ENCODE peak calls at places on chromosomes 13 and 19, in seven cellular contexts. One of them, this sample, is unnamed. For H3K4me1, the result is how much of the 10 kb centered on the place peaks cover.

GRCh38 chr19:3494051-3494450 is 6.4 kb downstream of the DOHH start:
- DNase-seq in colonic mucosa: no peak
- DNase-seq in GM23248: no peak
- DNase-seq in astrocyte: no peak
- DNase-seq in H9: peak
- DNase-seq in IMR-90: no peak
- DNase-seq in H1: peak
- DNase-seq in this sample: no peak

GRCh38 chr19:17555929-17556813 is 722 bp downstream of the COLGALT1 start:
- DNase-seq in colonic mucosa: peak
- DNase-seq in GM23248: peak
- DNase-seq in astrocyte: peak
- DNase-seq in H9: peak
- DNase-seq in IMR-90: peak
- DNase-seq in H1: peak
- DNase-seq in this sample: peak

GRCh38 chr13:41995946-41996345 is 35.0 kb upstream of the VWA8 start:
- DNase-seq in colonic mucosa: no peak
- DNase-seq in GM23248: peak
- DNase-seq in astrocyte: peak
- DNase-seq in H9: no peak
- DNase-seq in IMR-90: peak
- DNase-seq in H1: no peak
- DNase-seq in this sample: no peak

GRCh38 chr13:111043575-111043982 is 71.5 kb upstream of the ARHGEF7 start:
- DNase-seq in colonic mucosa: no peak
- DNase-seq in GM23248: peak
- DNase-seq in astrocyte: peak
- DNase-seq in H9: no peak
- DNase-seq in IMR-90: no peak
- DNase-seq in H1: peak
- DNase-seq in this sample: peak

GRCh38 chr19:51183629-51184028 is 41.3 kb upstream of the CD33 start:
- DNase-seq in colonic mucosa: no peak
- DNase-seq in GM23248: no peak
- DNase-seq in astrocyte: no peak
- DNase-seq in H9: no peak
- DNase-seq in IMR-90: no peak
- DNase-seq in H1: no peak
- DNase-seq in this sample: no peak

GRCh38 chr19:35167251-35168119 is 12.9 kb downstream of the FXYD5 start:
- DNase-seq in colonic mucosa: no peak
- DNase-seq in GM23248: no peak
- DNase-seq in astrocyte: no peak
- DNase-seq in H9: peak
- DNase-seq in IMR-90: no peak
- DNase-seq in H1: no peak
- DNase-seq in this sample: no peak

GRCh38 chr13:28820099-28821051 is at the start of gene MTUS2:
- DNase-seq in colonic mucosa: no peak
- DNase-seq in GM23248: peak
- DNase-seq in astrocyte: no peak
- DNase-seq in H9: peak
- DNase-seq in IMR-90: no peak
- DNase-seq in H1: peak
- DNase-seq in this sample: no peak

GRCh38 chr13:109883181-109884180 is 97.1 kb upstream of the IRS2 start:
- DNase-seq in colonic mucosa: peak
- DNase-seq in GM23248: no peak
- DNase-seq in astrocyte: no peak
- DNase-seq in H9: no peak
- DNase-seq in IMR-90: no peak
- DNase-seq in H1: no peak
- DNase-seq in this sample: no peak

GRCh38 chr19:768424-768823 is 17.5 kb downstream of the MISP start:
- DNase-seq in colonic mucosa: no peak
- DNase-seq in GM23248: peak
- DNase-seq in astrocyte: peak
- DNase-seq in H9: no peak
- DNase-seq in IMR-90: peak
- DNase-seq in H1: no peak
- DNase-seq in this sample: no peak

GRCh38 chr19:45764947-45765346 is 4.1 kb downstream of the SIX5 start:
- DNase-seq in colonic mucosa: no peak
- DNase-seq in GM23248: no peak
- DNase-seq in astrocyte: no peak
- DNase-seq in H9: no peak
- DNase-seq in IMR-90: no peak
- DNase-seq in H1: peak
- DNase-seq in this sample: no peak

GRCh38 chr13:112181336-112182051 is 114.5 kb downstream of the SOX1 start:
- DNase-seq in colonic mucosa: no peak
- DNase-seq in GM23248: no peak
- DNase-seq in astrocyte: no peak
- DNase-seq in H9: no peak
- DNase-seq in IMR-90: no peak
- DNase-seq in H1: no peak
- DNase-seq in this sample: no peak

GRCh38 chr13:27578121-27579030 is 42.0 kb downstream of the LNX2 start:
- DNase-seq in colonic mucosa: no peak
- DNase-seq in GM23248: peak
- DNase-seq in astrocyte: peak
- DNase-seq in H9: no peak
- DNase-seq in IMR-90: peak
- DNase-seq in H1: no peak
- DNase-seq in this sample: no peak

GRCh38 chr13:99374169-99374991 is 67.2 kb upstream of the GPR183 start:
- DNase-seq in colonic mucosa: no peak
- DNase-seq in GM23248: no peak
- DNase-seq in astrocyte: no peak
- DNase-seq in H9: no peak
- DNase-seq in IMR-90: no peak
- DNase-seq in H1: no peak
- DNase-seq in this sample: no peak

GRCh38 chr19:38079926-38080380 is 144.1 kb downstream of the DPF1 start:
- DNase-seq in colonic mucosa: no peak
- DNase-seq in GM23248: peak
- DNase-seq in astrocyte: peak
- DNase-seq in H9: no peak
- DNase-seq in IMR-90: peak
- DNase-seq in H1: no peak
- DNase-seq in this sample: no peak

GRCh38 chr13:85520445-85520844 is 278.8 kb downstream of the SLITRK6 start:
- DNase-seq in colonic mucosa: no peak
- DNase-seq in GM23248: no peak
- DNase-seq in astrocyte: peak
- DNase-seq in H9: no peak
- DNase-seq in IMR-90: peak
- DNase-seq in H1: no peak
- DNase-seq in this sample: no peak

GRCh38 chr13:28636677-28637317 is 22.1 kb upstream of the POMP start:
- DNase-seq in colonic mucosa: peak
- DNase-seq in GM23248: peak
- DNase-seq in astrocyte: peak
- DNase-seq in H9: peak
- DNase-seq in IMR-90: peak
- DNase-seq in H1: peak
- DNase-seq in this sample: no peak

GRCh38 chr13:95267662-95268369 is 33.4 kb downstream of the ABCC4 start:
- DNase-seq in colonic mucosa: peak
- DNase-seq in GM23248: peak
- DNase-seq in astrocyte: peak
- DNase-seq in H9: no peak
- DNase-seq in IMR-90: peak
- DNase-seq in H1: no peak
- DNase-seq in this sample: peak

GRCh38 chr19:49442793-49443365 is 1.6 kb upstream of the SLC17A7 start:
- DNase-seq in colonic mucosa: peak
- DNase-seq in GM23248: peak
- DNase-seq in astrocyte: peak
- DNase-seq in H9: peak
- DNase-seq in IMR-90: peak
- DNase-seq in H1: peak
- DNase-seq in this sample: peak

GRCh38 chr19:38676878-38677646 is 29.6 kb downstream of the ACTN4 start:
- DNase-seq in colonic mucosa: no peak
- DNase-seq in GM23248: no peak
- DNase-seq in astrocyte: no peak
- DNase-seq in H9: no peak
- DNase-seq in IMR-90: no peak
- DNase-seq in H1: no peak
- DNase-seq in this sample: peak

GRCh38 chr13:51000576-51001260 is 91.1 kb downstream of the RNASEH2B start:
- DNase-seq in colonic mucosa: no peak
- DNase-seq in GM23248: peak
- DNase-seq in astrocyte: peak
- DNase-seq in H9: no peak
- DNase-seq in IMR-90: peak
- DNase-seq in H1: no peak
- DNase-seq in this sample: no peak

GRCh38 chr13:24648271-24648670 is 31.9 kb upstream of the ATP12A start:
- DNase-seq in colonic mucosa: no peak
- DNase-seq in GM23248: no peak
- DNase-seq in astrocyte: no peak
- DNase-seq in H9: no peak
- DNase-seq in IMR-90: no peak
- DNase-seq in H1: no peak
- DNase-seq in this sample: no peak

GRCh38 chr19:53355739-53356138 is 9.8 kb upstream of the ZNF525 start:
- DNase-seq in colonic mucosa: no peak
- DNase-seq in GM23248: no peak
- DNase-seq in astrocyte: no peak
- DNase-seq in H9: no peak
- DNase-seq in IMR-90: no peak
- DNase-seq in H1: no peak
- DNase-seq in this sample: no peak

GRCh38 chr13:40059540-40060232 is 404.2 kb downstream of the COG6 start:
- DNase-seq in colonic mucosa: no peak
- DNase-seq in GM23248: peak
- DNase-seq in astrocyte: no peak
- DNase-seq in H9: no peak
- DNase-seq in IMR-90: no peak
- DNase-seq in H1: no peak
- DNase-seq in this sample: no peak

GRCh38 chr13:93226623-93227279 is at the start of gene GPC6:
- DNase-seq in colonic mucosa: peak
- DNase-seq in GM23248: peak
- DNase-seq in astrocyte: peak
- DNase-seq in H9: peak
- DNase-seq in IMR-90: peak
- DNase-seq in H1: no peak
- DNase-seq in this sample: peak

GRCh38 chr19:48121909-48122371 is 11.3 kb upstream of the PLA2G4C start:
- DNase-seq in colonic mucosa: no peak
- DNase-seq in GM23248: no peak
- DNase-seq in astrocyte: no peak
- DNase-seq in H9: no peak
- DNase-seq in IMR-90: no peak
- DNase-seq in H1: no peak
- DNase-seq in this sample: no peak

DNA sequence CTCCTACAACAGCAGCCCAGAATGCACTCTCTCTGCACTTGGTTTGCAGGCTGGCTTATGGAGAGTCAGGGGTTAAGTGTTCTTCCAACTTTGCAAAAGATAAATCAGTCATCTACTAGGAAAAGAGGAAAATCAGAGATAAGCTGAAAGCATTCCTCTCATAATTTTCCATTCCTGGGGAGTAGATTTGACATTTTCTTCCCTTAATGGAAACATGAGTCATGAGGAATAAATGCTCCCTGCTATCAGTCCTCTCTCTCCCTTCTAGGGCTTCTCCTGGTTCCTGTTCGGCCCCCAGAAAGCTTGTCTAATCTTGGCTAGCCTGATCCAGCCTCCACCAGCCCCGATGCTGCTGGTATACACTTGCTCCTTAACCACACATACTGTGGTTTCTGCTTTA is 28.4 kb upstream of the ENOX1 start:
- DNase-seq in colonic mucosa: no peak
- DNase-seq in GM23248: peak
- DNase-seq in astrocyte: peak
- DNase-seq in H9: no peak
- DNase-seq in IMR-90: peak
- DNase-seq in H1: no peak
- DNase-seq in this sample: no peak
- H3K27ac ChIP-seq in colonic mucosa: no peak
- H3K27ac ChIP-seq in GM23248: peak
- H3K27ac ChIP-seq in astrocyte: peak
- H3K27ac ChIP-seq in H9: no peak
- H3K27ac ChIP-seq in IMR-90: peak
- H3K27ac ChIP-seq in H1: no peak
- H3K27ac ChIP-seq in this sample: no peak

DNA sequence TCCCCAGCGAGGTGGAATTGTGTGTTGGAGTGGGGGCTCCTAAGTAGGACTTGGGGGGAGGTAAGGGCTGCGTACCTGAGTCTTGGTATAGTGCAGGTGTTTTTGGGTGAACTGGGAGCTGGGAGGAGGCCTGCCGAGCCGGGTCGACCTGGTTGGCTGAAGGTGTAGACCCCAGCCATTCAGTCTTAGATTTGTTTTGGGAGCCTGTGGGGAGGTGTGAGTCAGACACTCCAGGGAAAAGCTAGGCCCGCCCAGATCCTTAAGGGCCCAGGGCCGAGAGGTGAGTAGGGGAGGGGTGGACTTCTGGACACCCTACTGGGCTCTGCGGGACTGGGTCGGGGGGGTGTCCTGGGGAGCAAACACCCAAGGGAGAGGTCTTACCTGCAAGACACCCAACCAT is 935 bp downstream of the CRB3 start:
- DNase-seq in colonic mucosa: no peak
- DNase-seq in GM23248: peak
- DNase-seq in astrocyte: no peak
- DNase-seq in H9: no peak
- DNase-seq in IMR-90: no peak
- DNase-seq in H1: no peak
- DNase-seq in this sample: no peak
- H3K9ac ChIP-seq in colonic mucosa: peak
- H3K9ac ChIP-seq in GM23248: no peak
- H3K9ac ChIP-seq in astrocyte: no peak
- H3K9ac ChIP-seq in H9: no peak
- H3K9ac ChIP-seq in IMR-90: no peak
- H3K9ac ChIP-seq in H1: no peak
- H3K9ac ChIP-seq in this sample: peak

GRCh38 chr19:16373079-16373478 is 48.5 kb downstream of the KLF2 start:
- DNase-seq in colonic mucosa: no peak
- DNase-seq in GM23248: no peak
- DNase-seq in astrocyte: no peak
- DNase-seq in H9: no peak
- DNase-seq in IMR-90: no peak
- DNase-seq in H1: no peak
- DNase-seq in this sample: peak
- H3K4me1 ChIP-seq in colonic mucosa: under half
- H3K4me1 ChIP-seq in GM23248: under half
- H3K4me1 ChIP-seq in astrocyte: under half
- H3K4me1 ChIP-seq in H9: under half
- H3K4me1 ChIP-seq in IMR-90: under half
- H3K4me1 ChIP-seq in H1: under half
- H3K4me1 ChIP-seq in this sample: under half

DNA sequence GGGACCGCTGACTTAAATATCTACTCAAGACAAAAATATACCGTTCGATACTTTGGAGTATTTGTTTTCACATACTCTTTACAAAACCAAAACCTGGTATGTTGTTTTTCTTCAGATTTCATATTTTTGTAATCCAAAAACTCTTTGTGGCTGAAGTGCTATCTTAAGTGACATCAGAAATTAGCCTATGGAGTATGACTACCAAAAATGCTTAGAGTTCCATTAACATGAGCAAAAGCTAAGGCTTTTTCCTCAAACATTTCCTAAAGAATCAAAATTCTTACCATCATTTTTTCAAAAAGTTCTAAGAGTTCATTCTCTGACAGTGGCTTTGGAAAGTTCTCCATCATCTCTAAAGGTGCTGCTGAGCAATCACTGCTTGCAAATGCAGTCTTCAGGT is 52.0 kb downstream of the DIAPH3 start:
- DNase-seq in colonic mucosa: no peak
- DNase-seq in GM23248: peak
- DNase-seq in astrocyte: peak
- DNase-seq in H9: no peak
- DNase-seq in IMR-90: peak
- DNase-seq in H1: no peak
- DNase-seq in this sample: no peak
- H3K27ac ChIP-seq in colonic mucosa: no peak
- H3K27ac ChIP-seq in GM23248: peak
- H3K27ac ChIP-seq in astrocyte: peak
- H3K27ac ChIP-seq in H9: no peak
- H3K27ac ChIP-seq in IMR-90: peak
- H3K27ac ChIP-seq in H1: no peak
- H3K27ac ChIP-seq in this sample: no peak

This sample was measured in kidney.